ENCODE peak calls at places on chromosomes 7 and 10, in six cellular contexts. X is Karpas-422, G is choroid plexus epithelial cell, Q is skeletal muscle cell, N is AG09309, I is heart left ventricle. Y is an unnamed sample.

GRCh38 chr10:7354330-7355047 is 56.3 kb downstream of the SFMBT2 start:
- DNase-seq in G (peak; percentile 47), X (no peak), Q (peak; percentile 42), I (no peak), N (no peak), Y (no peak)

GRCh38 chr7:77550586-77550985 is 13.5 kb downstream of the PTPN12 start:
- DNase-seq in X (no peak), I (no peak), G (peak; percentile 47), N (peak; percentile 51), Q (no peak), Y (no peak)

GRCh38 chr7:94908204-94909022 is 1.0 kb downstream of the PPP1R9A start:
- DNase-seq in Q (no peak), I (peak; percentile 19), G (peak; percentile 20), X (no peak), N (no peak), Y (no peak)

GRCh38 chr10:95414844-95415545 is 124.2 kb upstream of the PDLIM1 start:
- DNase-seq in Q (no peak), N (no peak), G (no peak), X (no peak), I (peak; percentile 70), Y (no peak)

GRCh38 chr7:28627263-28627653 is 214.9 kb downstream of the CREB5 start:
- DNase-seq in X (no peak), G (no peak), Q (no peak), N (no peak), I (no peak), Y (no peak)

GRCh38 chr7:96388620-96389383 is 66.9 kb upstream of the SLC25A13 start:
- DNase-seq in G (peak; percentile 76), I (peak; percentile 31), N (peak; percentile 28), Q (peak; percentile 60), X (no peak), Y (no peak)

GRCh38 chr10:373516-374309 is 238.5 kb downstream of the ZMYND11 start:
- DNase-seq in Q (peak; percentile 47), G (peak; percentile 88), I (no peak), N (peak; percentile 43), X (no peak), Y (peak; percentile 13)

GRCh38 chr10:133070810-133071209 is 16.9 kb upstream of the ADGRA1 start:
- DNase-seq in N (no peak), Q (no peak), X (no peak), I (no peak), G (no peak), Y (no peak)

GRCh38 chr7:43750016-43750887 is 8.2 kb upstream of the BLVRA start:
- DNase-seq in I (no peak), X (no peak), Q (peak; percentile 44), N (no peak), G (no peak), Y (no peak)

GRCh38 chr10:72068901-72069446 is 19.4 kb downstream of the SPOCK2 start:
- DNase-seq in G (no peak), X (no peak), I (no peak), N (no peak), Q (no peak), Y (no peak)

GRCh38 chr10:30038961-30039536 is 20.3 kb downstream of the JCAD start:
- DNase-seq in N (no peak), Q (no peak), X (no peak), G (no peak), I (no peak), Y (no peak)

GRCh38 chr10:22711373-22711772 is 3.0 kb downstream of the PIP4K2A start:
- DNase-seq in X (no peak), Q (no peak), I (no peak), N (no peak), G (no peak), Y (no peak)

GRCh38 chr7:144513332-144513731 is 109.8 kb upstream of the NOBOX start:
- DNase-seq in Q (no peak), N (no peak), G (peak; percentile 66), I (no peak), X (peak; percentile 49), Y (no peak)

GRCh38 chr10:17290226-17290625 is 62.2 kb downstream of the VIM start:
- DNase-seq in Q (no peak), I (no peak), N (peak; percentile 4), G (peak; percentile 47), X (peak; percentile 42), Y (no peak)

GRCh38 chr7:107857541-107857912 is 33.5 kb upstream of the DLD start:
- DNase-seq in Q (no peak), I (no peak), X (no peak), G (peak; percentile 62), N (no peak), Y (no peak)

GRCh38 chr10:111126981-111127848 is 50.4 kb downstream of the ADRA2A start:
- DNase-seq in I (no peak), G (no peak), Q (no peak), X (no peak), N (no peak), Y (no peak)

GRCh38 chr7:47591655-47592572 is 10.0 kb upstream of the TNS3 start:
- DNase-seq in N (no peak), X (no peak), G (peak; percentile 63), Q (no peak), I (no peak), Y (no peak)

GRCh38 chr10:132163278-132163765 is 23.4 kb upstream of the DPYSL4 start:
- DNase-seq in X (peak; percentile 66), Q (no peak), G (no peak), I (no peak), N (no peak), Y (no peak)

GRCh38 chr7:135353832-135354231 is 120.2 kb downstream of the STRA8 start:
- DNase-seq in G (peak; percentile 8), Q (no peak), X (no peak), N (no peak), I (no peak), Y (no peak)

GRCh38 chr10:89283988-89284475 is 17.8 kb upstream of the IFIT2 start:
- DNase-seq in X (no peak), N (peak; percentile 83), G (peak; percentile 82), Q (peak; percentile 71), I (peak; percentile 61), Y (peak; percentile 66)

GRCh38 chr7:152859781-152860191 is 100.2 kb downstream of the ACTR3B start:
- DNase-seq in G (peak; percentile 17), Q (no peak), X (peak; percentile 68), N (no peak), I (no peak), Y (no peak)

GRCh38 chr7:128030999-128031681 is at the start of gene LRRC4:
- DNase-seq in Q (no peak), G (peak; percentile 59), N (no peak), I (peak; percentile 52), X (peak; percentile 84), Y (no peak)

GRCh38 chr10:126324826-126325225 is 63.5 kb downstream of the ADAM12 start:
- DNase-seq in I (no peak), N (no peak), Q (no peak), G (no peak), X (no peak), Y (no peak)

GRCh38 chr10:101287922-101288638 is 58.8 kb upstream of the LBX1 start:
- DNase-seq in N (no peak), G (peak; percentile 42), Q (no peak), X (peak; percentile 44), I (no peak), Y (no peak)

GRCh38 chr10:101285519-101286070 is 56.3 kb upstream of the LBX1 start:
- DNase-seq in X (no peak), G (no peak), N (no peak), Q (no peak), I (no peak), Y (no peak)

GRCh38 chr10:101285093-101285463 is 55.8 kb upstream of the LBX1 start:
- DNase-seq in N (no peak), G (no peak), Q (no peak), X (no peak), I (no peak), Y (no peak)

GRCh38 chr10:101287183-101287830 is 58.0 kb upstream of the LBX1 start:
- DNase-seq in Q (no peak), N (no peak), G (no peak), I (no peak), X (no peak), Y (no peak)

GRCh38 chr10:101286248-101287046 is 57.2 kb upstream of the LBX1 start:
- DNase-seq in G (no peak), N (no peak), Q (no peak), X (no peak), I (no peak), Y (no peak)
- H3K4me3 ChIP-seq in G (no peak overlapping the region), N (no peak overlapping the region), Q (no peak overlapping the region), X (no peak overlapping the region), I (no peak overlapping the region), Y (no peak overlapping the region)

DNA sequence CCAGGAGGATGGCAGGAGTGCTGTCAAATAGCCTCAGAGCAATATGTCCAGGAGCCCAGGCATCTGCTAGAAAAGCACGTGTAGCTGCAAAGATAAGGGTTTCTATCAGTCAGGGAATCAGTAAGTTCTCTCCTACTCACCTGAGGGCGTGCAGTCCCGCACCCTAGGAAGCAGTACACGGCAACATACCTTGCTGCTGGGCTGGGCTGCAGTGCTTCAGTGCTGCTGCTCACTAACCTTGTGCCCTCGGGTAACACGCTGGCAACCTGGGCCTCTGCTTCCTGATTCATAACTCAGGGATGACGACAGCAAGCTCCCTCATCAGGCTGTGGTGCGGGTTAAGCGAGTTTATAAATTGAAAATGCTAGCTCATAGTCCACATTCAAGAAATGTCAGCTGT is 29.5 kb upstream of the CCNY start:
- DNase-seq in N (no peak), I (no peak), G (peak; percentile 22), Q (no peak), X (no peak), Y (peak; percentile 26)
- H3K4me3 ChIP-seq in N (no peak overlapping the region), I (no peak overlapping the region), G (no peak overlapping the region), Q (no peak overlapping the region), X (no peak overlapping the region), Y (no peak overlapping the region)

DNA sequence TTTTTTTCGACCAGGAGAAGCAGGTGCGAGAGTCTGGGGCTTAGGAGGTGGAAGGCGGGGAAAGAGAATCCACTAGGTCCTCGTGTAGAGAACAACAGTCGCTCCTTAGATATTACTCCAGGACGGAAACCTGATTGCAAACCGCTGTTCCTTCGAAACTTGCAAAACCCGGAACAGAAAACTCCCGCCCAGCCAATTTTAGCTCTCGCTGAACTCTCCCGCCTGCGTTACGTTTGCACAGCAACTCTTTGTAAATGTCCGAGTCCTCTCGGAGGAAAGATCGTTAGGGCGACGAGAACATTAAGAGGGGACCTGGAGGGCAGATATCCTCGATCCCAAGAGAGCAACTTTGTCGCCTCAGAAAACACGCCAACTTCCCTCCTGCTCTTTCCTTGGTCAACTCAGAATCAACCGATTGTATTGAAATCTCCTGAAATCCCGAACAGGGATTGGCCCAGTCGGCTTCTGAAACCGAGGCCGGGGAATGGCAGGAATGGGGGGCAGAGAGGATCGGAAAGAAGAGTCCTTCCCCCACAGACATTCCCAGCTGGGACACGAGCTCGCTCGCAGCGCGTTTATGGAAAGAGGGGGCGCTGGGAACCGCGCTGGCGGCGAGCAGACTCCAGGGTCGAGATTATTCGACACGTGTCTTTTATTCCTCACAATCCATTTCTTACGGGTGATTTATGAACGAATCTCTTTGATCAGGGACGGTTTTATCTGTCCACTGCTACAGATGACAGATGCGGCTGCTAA is 9.9 kb downstream of the TWIST1 start:
- DNase-seq in G (peak; percentile 81), I (peak; percentile 32), Q (no peak), N (no peak), X (no peak), Y (no peak)
- H3K4me3 ChIP-seq in G (peak overlapping the region; percentile 56), I (peak overlapping the region; percentile 58), Q (peak overlapping the region; percentile 54), N (peak overlapping the region; percentile 50), X (no peak overlapping the region), Y (peak overlapping the region; percentile 6)

DNA sequence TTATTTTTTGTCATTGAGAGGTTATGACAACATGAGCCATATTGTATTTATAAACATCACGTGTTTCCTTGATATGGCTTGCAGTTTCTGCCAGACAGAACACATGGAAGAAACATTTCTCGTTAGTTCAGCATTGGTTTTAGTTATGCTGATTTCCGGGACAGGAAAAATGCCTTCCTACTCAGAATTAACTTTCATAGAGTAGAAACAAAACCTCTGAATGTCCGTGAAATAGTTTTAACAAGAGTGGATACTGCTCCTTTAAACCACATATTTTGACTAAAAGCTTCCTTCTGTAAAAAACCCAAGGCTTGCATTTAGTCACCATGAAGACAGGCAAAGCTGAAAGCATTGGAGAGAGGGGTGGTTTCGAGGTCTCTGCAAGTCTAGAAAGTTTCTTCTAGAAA is 240.4 kb downstream of the KIAA1217 start:
- DNase-seq in I (no peak), G (peak; percentile 80), Q (no peak), X (no peak), N (no peak), Y (no peak)
- H3K4me3 ChIP-seq in I (peak overlapping the region; percentile 43), G (peak overlapping the region; percentile 53), Q (peak overlapping the region; percentile 7), X (no peak overlapping the region), N (peak overlapping the region; percentile 25), Y (peak overlapping the region; percentile 12)